ENCODE peak calls at places on chromosome 13, in six cellular contexts. X is choroid plexus epithelial cell, F is GM23248, D is heart left ventricle, J is HS-5, I is T-helper 2 cell. Y is an unnamed sample.

GRCh38 chr13:27339299-27339698 is 68.7 kb downstream of the RASL11A start:
- DNase-seq in X (peak), F (peak), D (no peak), J (no peak), I (peak), Y (no peak)

GRCh38 chr13:109764474-109765292 is 21.7 kb downstream of the IRS2 start:
- DNase-seq in X (no peak), F (peak), D (no peak), J (no peak), I (no peak), Y (no peak)

GRCh38 chr13:27401210-27401609 is 23.2 kb upstream of the GTF3A start:
- DNase-seq in X (no peak), F (peak), D (no peak), J (no peak), I (no peak), Y (no peak)

GRCh38 chr13:20873348-20873747 is 29.2 kb downstream of the XPO4 start:
- DNase-seq in X (no peak), F (peak), D (no peak), J (peak), I (no peak), Y (no peak)

GRCh38 chr13:21033224-21033855 is 28.0 kb downstream of the LATS2 start:
- DNase-seq in X (peak), F (peak), D (peak), J (no peak), I (no peak), Y (no peak)

GRCh38 chr13:33274264-33274663 is 11.3 kb downstream of the STARD13 start:
- DNase-seq in X (no peak), F (peak), D (no peak), J (no peak), I (no peak), Y (no peak)

GRCh38 chr13:20360041-20360491 is 127.9 kb upstream of the GJB6 start:
- DNase-seq in X (peak), F (peak), D (no peak), J (no peak), I (no peak), Y (peak)

GRCh38 chr13:27404680-27405079 is 19.7 kb upstream of the GTF3A start:
- DNase-seq in X (no peak), F (no peak), D (no peak), J (no peak), I (no peak), Y (no peak)

Y was measured in epithelial cell of prostate.